ENCODE peak calls at places on chromosomes 5 and 9, in eight cellular contexts. W is GM13977; E is H1; F is epithelial cell of esophagus; O is neural crest cell; M is ascending aorta; Q is CD4-positive, alpha-beta T cell; H is pancreas. L is an unnamed sample.

GRCh38 chr5:151155149-151155776 is 2.3 kb downstream of the ANXA6 start:
- DNase-seq in W (no peak), E (no peak), F (no peak), O (no peak), M (no peak), Q (peak), H (no peak), L (peak)

GRCh38 chr9:121527371-121527770 is 27.7 kb upstream of the GGTA1 start:
- DNase-seq in W (no peak), E (no peak), F (no peak), O (no peak), M (no peak), Q (no peak), H (no peak), L (no peak)

GRCh38 chr9:78158286-78158685 is 77.6 kb upstream of the CEP78 start:
- DNase-seq in W (no peak), E (no peak), F (no peak), O (no peak), M (no peak), Q (no peak), H (no peak), L (no peak)

GRCh38 chr9:89563511-89564256 is 41.1 kb upstream of the GADD45G start:
- DNase-seq in W (no peak), E (no peak), F (no peak), O (no peak), M (no peak), Q (no peak), H (no peak), L (no peak)

GRCh38 chr5:130365956-130366355 is 461.7 kb downstream of the CHSY3 start:
- DNase-seq in W (no peak), E (no peak), F (no peak), O (no peak), M (no peak), Q (no peak), H (no peak), L (no peak)

GRCh38 chr5:131324311-131324710 is 60.5 kb downstream of the CDC42SE2 start:
- DNase-seq in W (no peak), E (no peak), F (no peak), O (no peak), M (no peak), Q (no peak), H (no peak), L (no peak)

GRCh38 chr5:149473441-149473840 is 77.8 kb downstream of the CSNK1A1 start:
- DNase-seq in W (no peak), E (no peak), F (no peak), O (no peak), M (no peak), Q (no peak), H (no peak), L (no peak)

GRCh38 chr9:113486327-113486726 is 22.8 kb downstream of the RGS3 start:
- DNase-seq in W (no peak), E (no peak), F (no peak), O (no peak), M (no peak), Q (no peak), H (no peak), L (no peak)

GRCh38 chr9:70020217-70020616 is 23.4 kb upstream of the MAMDC2 start:
- DNase-seq in W (no peak), E (no peak), F (peak), O (no peak), M (no peak), Q (no peak), H (no peak), L (no peak)

GRCh38 chr5:99020698-99021048 is 91.9 kb upstream of the CHD1 start:
- DNase-seq in W (no peak), E (no peak), F (no peak), O (no peak), M (no peak), Q (no peak), H (no peak), L (peak)

GRCh38 chr5:115978779-115979178 is 16.5 kb downstream of the LVRN start:
- DNase-seq in W (no peak), E (no peak), F (no peak), O (no peak), M (no peak), Q (no peak), H (no peak), L (no peak)

GRCh38 chr9:97847474-97848236 is 5.4 kb upstream of the FOXE1 start:
- DNase-seq in W (no peak), E (no peak), F (no peak), O (no peak), M (no peak), Q (no peak), H (no peak), L (no peak)

GRCh38 chr9:121842612-121842978 is 191.2 kb downstream of the DAB2IP start:
- DNase-seq in W (no peak), E (no peak), F (peak), O (no peak), M (no peak), Q (no peak), H (no peak), L (peak)

GRCh38 chr9:136538599-136539426 is 7.0 kb downstream of the NOTCH1 start:
- DNase-seq in W (peak), E (no peak), F (peak), O (no peak), M (no peak), Q (peak), H (no peak), L (no peak)

GRCh38 chr5:147857302-147858129 is 21.0 kb upstream of the SCGB3A2 start:
- DNase-seq in W (peak), E (peak), F (peak), O (peak), M (no peak), Q (peak), H (no peak), L (peak)

GRCh38 chr5:42889311-42889933 is 77.7 kb upstream of the SELENOP start:
- DNase-seq in W (peak), E (peak), F (peak), O (peak), M (no peak), Q (peak), H (no peak), L (peak)

GRCh38 chr9:137784641-137785513 is 92.7 kb upstream of the CACNA1B start:
- DNase-seq in W (no peak), E (no peak), F (no peak), O (no peak), M (no peak), Q (no peak), H (no peak), L (no peak)

GRCh38 chr5:96821260-96821916 is 13.6 kb upstream of the ERAP1 start:
- DNase-seq in W (no peak), E (no peak), F (no peak), O (no peak), M (no peak), Q (no peak), H (no peak), L (peak)

GRCh38 chr5:141850183-141850768 is 27.9 kb downstream of the PCDH1 start:
- DNase-seq in W (peak), E (no peak), F (no peak), O (no peak), M (no peak), Q (peak), H (no peak), L (no peak)

GRCh38 chr5:19917588-19917987 is 70.4 kb downstream of the CDH18 start:
- DNase-seq in W (no peak), E (no peak), F (no peak), O (no peak), M (no peak), Q (no peak), H (no peak), L (no peak)

GRCh38 chr5:134906811-134907210 is 1.9 kb downstream of the PCBD2 start:
- DNase-seq in W (no peak), E (no peak), F (no peak), O (no peak), M (no peak), Q (no peak), H (no peak), L (no peak)

GRCh38 chr5:102798103-102798502 is 43.0 kb downstream of the PAM start:
- DNase-seq in W (no peak), E (no peak), F (no peak), O (no peak), M (no peak), Q (no peak), H (no peak), L (no peak)

GRCh38 chr9:114690308-114690707 is 8.3 kb upstream of the TEX48 start:
- DNase-seq in W (no peak), E (no peak), F (no peak), O (no peak), M (no peak), Q (no peak), H (no peak), L (no peak)

GRCh38 chr9:5122116-5122515 is 63.3 kb downstream of the INSL6 start:
- DNase-seq in W (no peak), E (no peak), F (no peak), O (no peak), M (no peak), Q (no peak), H (no peak), L (no peak)

GRCh38 chr9:77997611-77998349 is 33.8 kb downstream of the GNAQ start:
- DNase-seq in W (no peak), E (no peak), F (no peak), O (no peak), M (no peak), Q (no peak), H (no peak), L (no peak)

GRCh38 chr5:153425914-153426313 is 64.6 kb upstream of the GRIA1 start:
- DNase-seq in W (no peak), E (no peak), F (peak), O (no peak), M (no peak), Q (no peak), H (no peak), L (no peak)

GRCh38 chr9:131982683-131983239 is 96.9 kb downstream of the MED27 start:
- DNase-seq in W (peak), E (no peak), F (no peak), O (no peak), M (no peak), Q (no peak), H (no peak), L (no peak)

GRCh38 chr5:42751044-42751443 is 5.6 kb upstream of the CCDC152 start:
- DNase-seq in W (no peak), E (no peak), F (peak), O (no peak), M (no peak), Q (no peak), H (no peak), L (no peak)

GRCh38 chr5:173265433-173265832 is 30.4 kb upstream of the NKX2-5 start:
- DNase-seq in W (no peak), E (no peak), F (no peak), O (no peak), M (no peak), Q (no peak), H (no peak), L (no peak)

GRCh38 chr9:89433826-89434225 is 64.1 kb downstream of the SEMA4D start:
- DNase-seq in W (no peak), E (no peak), F (no peak), O (no peak), M (no peak), Q (no peak), H (no peak), L (peak)

GRCh38 chr5:60613826-60614225 is 86.1 kb downstream of the DEPDC1B start:
- DNase-seq in W (no peak), E (no peak), F (no peak), O (no peak), M (no peak), Q (no peak), H (no peak), L (no peak)

GRCh38 chr5:14143843-14144585 is 872 bp downstream of the TRIO start:
- DNase-seq in W (peak), E (no peak), F (peak), O (peak), M (no peak), Q (no peak), H (peak), L (peak)

GRCh38 chr5:146897061-146897460 is 18.5 kb upstream of the PPP2R2B start:
- DNase-seq in W (no peak), E (no peak), F (no peak), O (no peak), M (no peak), Q (no peak), H (no peak), L (no peak)

GRCh38 chr5:2894347-2895135 is 143.1 kb upstream of the IRX2 start:
- DNase-seq in W (no peak), E (no peak), F (no peak), O (no peak), M (no peak), Q (no peak), H (no peak), L (no peak)

GRCh38 chr9:12697719-12698118 is 4.5 kb downstream of the TYRP1 start:
- DNase-seq in W (no peak), E (no peak), F (peak), O (no peak), M (no peak), Q (no peak), H (no peak), L (no peak)

DNA sequence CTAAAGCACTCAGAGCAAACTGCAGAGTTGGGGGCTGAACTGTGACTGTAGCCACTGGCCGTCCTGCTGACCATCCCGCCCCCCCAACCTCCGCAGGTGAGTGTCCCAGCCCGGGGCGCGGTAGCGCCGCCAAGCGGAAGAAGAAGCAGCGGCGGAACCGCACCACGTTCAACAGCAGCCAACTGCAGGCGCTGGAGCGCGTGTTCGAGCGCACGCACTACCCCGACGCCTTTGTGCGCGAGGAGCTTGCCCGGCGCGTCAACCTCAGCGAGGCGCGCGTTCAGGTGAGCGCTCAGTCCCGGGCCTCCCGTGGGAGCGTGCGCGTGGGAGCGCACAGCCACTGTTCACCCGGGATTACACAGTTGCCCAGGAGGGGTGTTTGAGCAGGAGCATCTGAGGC is 33.7 kb downstream of the PTGES start:
- DNase-seq in W (no peak), E (no peak), F (no peak), O (no peak), M (no peak), Q (no peak), H (no peak), L (no peak)
- TF ChIP-seq CTCF in W (no peak), E (peak), F (peak), O (no peak), M (no peak), Q (no peak), H (no peak), L (no peak)

DNA sequence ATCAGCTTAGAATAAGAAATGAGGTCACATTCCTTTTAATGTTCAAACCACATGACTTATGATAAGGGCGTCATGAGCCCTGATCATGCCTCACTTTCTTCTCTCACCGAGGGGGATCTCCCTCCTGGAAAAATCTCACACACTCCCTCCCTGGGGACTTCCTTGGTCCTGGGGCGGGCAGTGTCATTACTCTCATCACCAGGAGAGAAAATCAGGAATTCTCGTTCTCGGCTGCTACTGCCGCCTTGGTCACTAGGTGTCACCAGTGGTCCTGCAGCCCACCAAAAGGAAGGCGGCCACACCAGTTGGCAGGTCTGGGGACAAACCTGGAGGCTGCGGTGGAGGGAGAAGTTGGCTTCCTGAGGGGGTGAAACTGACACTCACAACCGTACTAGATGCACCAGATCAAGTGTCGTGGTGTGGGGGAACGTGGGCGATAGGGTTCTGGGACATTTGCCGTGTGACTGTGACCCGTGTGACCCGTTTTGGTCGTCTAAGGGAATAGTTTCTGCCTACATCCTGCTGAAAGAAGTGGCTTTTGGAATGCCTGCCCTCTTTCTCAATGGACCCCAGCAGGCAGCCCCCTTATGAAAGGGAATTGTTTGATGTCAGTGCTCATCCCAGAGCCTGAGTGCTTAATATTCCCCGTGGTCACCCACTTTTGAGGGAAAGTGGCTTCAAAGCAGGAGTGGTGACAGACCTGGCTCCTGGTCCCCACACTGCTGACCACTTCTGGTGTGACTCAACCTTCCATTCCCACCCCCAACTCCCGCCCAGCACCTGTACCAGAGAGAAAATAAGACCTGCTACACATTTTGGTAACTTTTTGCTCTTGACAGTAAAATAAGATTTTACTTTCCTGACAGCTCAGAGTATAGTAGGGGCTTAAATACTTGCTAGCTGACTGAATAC is 63.2 kb downstream of the ACER2 start:
- DNase-seq in W (peak), E (peak), F (peak), O (peak), M (no peak), Q (peak), H (peak), L (peak)
- TF ChIP-seq CTCF in W (peak), E (peak), F (peak), O (peak), M (peak), Q (peak), H (peak), L (peak)

GRCh38 chr5:123610665-123611406 is 98.9 kb downstream of the CSNK1G3 start:
- DNase-seq in W (peak), E (no peak), F (peak), O (peak), M (no peak), Q (no peak), H (no peak), L (peak)
- TF ChIP-seq CTCF in W (peak), E (peak), F (peak), O (peak), M (peak), Q (peak), H (peak), L (peak)

DNA sequence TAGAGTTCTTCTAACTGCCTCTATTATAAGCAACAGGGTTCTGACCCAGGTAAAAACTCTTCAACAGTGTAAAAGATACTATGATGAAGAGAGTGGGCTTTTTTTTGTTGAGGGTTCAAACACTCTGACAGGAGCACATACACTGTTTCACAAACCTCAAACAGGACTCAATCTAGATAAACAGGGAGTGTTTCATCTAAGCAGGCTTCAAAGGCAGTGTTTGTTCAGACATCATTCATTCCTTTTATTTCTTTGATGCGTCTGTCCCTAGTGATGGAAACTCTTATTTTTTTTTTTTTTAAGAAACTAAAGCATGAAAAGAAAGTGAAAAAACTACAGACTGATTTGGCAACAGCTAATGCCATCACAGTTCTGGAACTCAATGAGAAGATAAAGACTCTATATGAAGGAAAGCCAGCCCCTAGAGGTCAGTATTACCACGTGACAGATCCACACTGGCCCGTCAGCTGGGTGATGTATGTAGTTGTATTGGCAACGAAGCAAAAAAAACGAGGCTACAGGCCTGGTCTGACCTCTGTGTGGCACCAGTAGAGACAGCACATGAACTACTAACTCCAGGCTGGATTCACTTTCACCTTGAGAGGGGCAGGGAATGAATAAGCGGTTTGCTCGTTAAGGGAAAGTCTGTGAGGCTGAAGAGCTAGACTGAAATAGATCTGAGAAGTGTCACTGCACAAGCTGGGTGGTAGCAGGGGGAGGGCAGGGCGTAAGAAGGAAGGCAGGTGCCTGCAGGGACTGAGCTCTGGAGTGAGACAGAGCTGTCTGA is 172.2 kb downstream of the CCDC192 start:
- DNase-seq in W (peak), E (peak), F (peak), O (peak), M (no peak), Q (no peak), H (no peak), L (peak)
- TF ChIP-seq CTCF in W (peak), E (peak), F (no peak), O (peak), M (peak), Q (no peak), H (no peak), L (no peak)

DNA sequence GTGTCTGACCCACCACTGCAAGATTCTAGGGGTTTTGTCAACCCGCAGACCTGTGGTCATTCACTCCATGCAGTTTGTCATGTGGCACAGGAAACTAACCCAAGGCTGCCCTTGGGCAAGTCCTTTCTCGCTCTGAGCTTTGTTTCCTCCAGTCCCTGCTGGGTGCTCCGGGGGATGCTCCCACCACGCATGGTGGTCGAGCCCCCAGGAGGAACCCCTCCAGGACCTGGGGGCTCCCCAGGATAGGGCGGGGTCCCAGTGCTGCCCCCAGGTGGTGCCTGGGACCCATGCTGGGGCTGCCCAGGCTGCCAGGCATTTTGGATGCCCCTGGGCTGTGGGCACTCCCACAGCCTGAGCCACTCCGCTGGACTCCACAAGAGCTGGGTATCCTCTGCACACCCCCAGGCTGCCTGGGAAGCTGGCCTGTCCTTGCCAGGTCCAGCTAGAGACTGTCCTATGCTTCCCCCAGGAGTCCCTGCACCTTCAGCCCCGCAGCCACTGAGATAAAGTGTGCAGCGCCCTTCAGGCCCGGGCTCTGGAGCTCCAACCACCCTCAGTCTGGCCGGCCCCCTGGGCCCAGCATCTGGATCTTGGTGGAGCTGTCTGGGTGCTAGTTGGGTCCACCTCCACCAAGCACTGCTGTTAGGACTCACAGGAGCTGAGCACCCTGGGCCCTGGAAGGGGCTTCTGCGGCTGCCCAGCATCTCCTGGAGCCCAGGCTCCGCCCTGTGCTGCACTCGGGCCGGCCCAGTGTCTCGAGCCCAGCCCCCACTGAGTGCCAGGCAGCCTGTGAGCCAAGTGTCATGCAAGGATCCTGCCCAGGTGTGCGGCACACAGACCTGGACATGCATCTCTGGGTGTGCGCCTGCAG is 104.3 kb downstream of the PHF2 start:
- DNase-seq in W (no peak), E (no peak), F (no peak), O (peak), M (no peak), Q (no peak), H (peak), L (no peak)
- TF ChIP-seq CTCF in W (no peak), E (no peak), F (no peak), O (no peak), M (no peak), Q (no peak), H (no peak), L (no peak)